ENCODE peak calls at places on chromosomes 6 and 20, in six cellular contexts. I is NB4, Z is HT1080, C is posterior cingulate gyrus, R is pons, T is GF-D8. V is an unnamed sample.

GRCh38 chr20:25637247-25637646 is 13.4 kb upstream of the NANP start:
- DNase-seq in I (no peak), Z (no peak), C (no peak), R (no peak), T (no peak), V (no peak)

GRCh38 chr6:35166160-35166919 is 25.2 kb upstream of the TCP11 start:
- DNase-seq in I (no peak), Z (no peak), C (no peak), R (no peak), T (no peak), V (no peak)

GRCh38 chr20:62477669-62478450 is 2.1 kb upstream of the GATA5 start:
- DNase-seq in I (peak; percentile 48), Z (no peak), C (no peak), R (no peak), T (no peak), V (no peak)

GRCh38 chr6:33061987-33062386 is 11.5 kb downstream of the HLA-DPA1 start:
- DNase-seq in I (peak; percentile 72), Z (peak; percentile 57), C (no peak), R (peak; percentile 73), T (no peak), V (no peak)

GRCh38 chr6:72411872-72412708 is 209.8 kb upstream of the KCNQ5 start:
- DNase-seq in I (peak; percentile 85), Z (peak; percentile 84), C (peak; percentile 93), R (peak; percentile 86), T (peak; percentile 26), V (peak; percentile 89)

GRCh38 chr6:75171581-75172360 is 34.1 kb downstream of the COL12A1 start:
- DNase-seq in I (no peak), Z (no peak), C (no peak), R (no peak), T (no peak), V (no peak)

GRCh38 chr6:12113190-12113578 is 101.1 kb downstream of the HIVEP1 start:
- DNase-seq in I (peak; percentile 29), Z (peak; percentile 94), C (no peak), R (no peak), T (no peak), V (no peak)

GRCh38 chr6:26233608-26234420 is 131.2 kb upstream of the BTN3A2 start:
- DNase-seq in I (peak; percentile 92), Z (no peak), C (peak; percentile 57), R (peak; percentile 23), T (peak; percentile 63), V (peak; percentile 36)

GRCh38 chr6:155317186-155317585 is 2.9 kb upstream of the TFB1M start:
- DNase-seq in I (no peak), Z (no peak), C (no peak), R (no peak), T (no peak), V (peak; percentile 23)

GRCh38 chr20:15759546-15760216 is 813.6 kb downstream of the KIF16B start:
- DNase-seq in I (peak; percentile 1), Z (no peak), C (no peak), R (peak; percentile 65), T (no peak), V (no peak)